ENCODE peak calls at places on chromosomes 2 and 18, in ten cellular contexts. H, I, O, F, U, Y, Q, Z, M and T are unnamed samples.
A peak's percentile ranks its signal among the peaks of the same experiment; 100 is the strongest.

GRCh38 chr2:96928277-96928781 is 58.1 kb downstream of the FAM178B start:
- DNase-seq in O (no peak), M (no peak), I (no peak), Q (no peak), Y (no peak), Z (no peak), H (no peak), F (no peak), U (no peak), T (peak; percentile 29)

GRCh38 chr2:235807347-235807746 is 313.5 kb downstream of the AGAP1 start:
- DNase-seq in F (no peak), U (no peak), Y (no peak), I (peak; percentile 62), M (no peak), Z (no peak), O (no peak), H (no peak), Q (no peak), T (no peak)

GRCh38 chr2:101311390-101312019 is 3.0 kb upstream of the RNF149 start:
- DNase-seq in F (no peak), O (no peak), M (no peak), H (peak; percentile 34), U (no peak), Z (no peak), I (no peak), Y (no peak), Q (no peak), T (no peak)

GRCh38 chr18:77020561-77020960 is 112.0 kb downstream of the MBP start:
- DNase-seq in U (no peak), M (no peak), H (no peak), F (no peak), Z (no peak), I (no peak), O (no peak), Q (no peak), Y (no peak), T (no peak)

GRCh38 chr2:177332041-177332991 is 60.3 kb upstream of the AGPS start:
- DNase-seq in O (no peak), Y (peak; percentile 52), M (peak; percentile 29), F (peak; percentile 75), Z (peak; percentile 35), H (peak; percentile 74), I (no peak), Q (peak; percentile 56), U (peak; percentile 89), T (peak; percentile 74)

GRCh38 chr18:55096261-55097026 is 137.2 kb upstream of the CCDC68 start:
- DNase-seq in Q (peak; percentile 54), Z (peak; percentile 42), O (no peak), Y (no peak), I (peak; percentile 42), U (peak; percentile 92), F (peak; percentile 63), H (peak; percentile 71), M (no peak), T (peak; percentile 77)

GRCh38 chr18:13606589-13607254 is 119.6 kb downstream of the FAM210A start:
- DNase-seq in H (no peak), F (peak; percentile 61), Y (no peak), I (no peak), M (no peak), O (no peak), Z (no peak), Q (no peak), U (no peak), T (no peak)

GRCh38 chr2:48727560-48727959 is 28.0 kb downstream of the LHCGR start:
- DNase-seq in Y (no peak), M (no peak), Z (no peak), H (no peak), I (no peak), F (no peak), Q (no peak), U (peak; percentile 60), O (no peak), T (peak; percentile 18)

GRCh38 chr2:208807756-208808155 is 401.2 kb downstream of the PTH2R start:
- DNase-seq in Q (no peak), H (no peak), O (no peak), Y (no peak), F (no peak), I (no peak), Z (no peak), U (no peak), M (no peak), T (no peak)

GRCh38 chr2:47026738-47027531 is 111.3 kb upstream of the MCFD2 start:
- DNase-seq in Q (no peak), M (no peak), I (no peak), O (no peak), F (no peak), U (no peak), Z (no peak), Y (no peak), H (peak; percentile 16), T (no peak)

GRCh38 chr2:45763256-45763655 is 111.8 kb downstream of the PRKCE start:
- DNase-seq in Z (no peak), F (no peak), U (peak; percentile 61), Y (no peak), Q (no peak), M (no peak), H (no peak), O (no peak), I (no peak), T (no peak)

GRCh38 chr2:164840458-164840929 is 1.1 kb downstream of the COBLL1 start:
- DNase-seq in H (no peak), M (no peak), O (no peak), F (no peak), Z (peak; percentile 53), Q (no peak), I (peak; percentile 33), U (peak; percentile 50), Y (no peak), T (peak; percentile 8)

GRCh38 chr2:692767-693166 is 15.6 kb upstream of the TMEM18 start:
- DNase-seq in O (no peak), F (no peak), Y (no peak), U (no peak), M (no peak), Q (no peak), H (no peak), I (no peak), Z (no peak), T (no peak)

GRCh38 chr18:71242981-71243380 is 954.1 kb downstream of the SOCS6 start:
- DNase-seq in H (no peak), F (no peak), M (no peak), Y (no peak), I (no peak), O (no peak), Z (no peak), U (no peak), Q (no peak), T (no peak)

GRCh38 chr2:54331095-54331835 is 75.2 kb upstream of the TSPYL6 start:
- DNase-seq in U (no peak), F (peak; percentile 14), Y (no peak), Q (no peak), M (no peak), Z (no peak), H (no peak), I (no peak), O (no peak), T (no peak)

GRCh38 chr2:159140070-159140774 is 146.3 kb downstream of the WDSUB1 start:
- DNase-seq in Y (no peak), I (no peak), U (peak; percentile 72), F (no peak), O (no peak), H (no peak), Z (no peak), M (no peak), Q (peak; percentile 29), T (peak; percentile 77)